ENCODE peak calls at places on chromosome 18, in ten cellular contexts. One of them, this sample, is unnamed.

GRCh38 chr18:49168970-49169619 is 218.3 kb upstream of the SMAD7 start:
- DNase-seq in A549: no peak
- DNase-seq in effector memory CD4-positive, alpha-beta T cell: no peak
- DNase-seq in fibroblast of lung: no peak
- DNase-seq in HepG2: peak; percentile 29
- DNase-seq in psoas muscle: no peak
- DNase-seq in GM23248: no peak
- DNase-seq in tibial nerve: no peak
- DNase-seq in sigmoid colon: no peak
- DNase-seq in astrocyte: no peak
- DNase-seq in this sample: no peak

GRCh38 chr18:56575819-56576663 is 62.4 kb downstream of the TXNL1 start:
- DNase-seq in A549: peak; percentile 25
- DNase-seq in effector memory CD4-positive, alpha-beta T cell: no peak
- DNase-seq in fibroblast of lung: peak; percentile 47
- DNase-seq in HepG2: peak; percentile 36
- DNase-seq in psoas muscle: no peak
- DNase-seq in GM23248: peak; percentile 77
- DNase-seq in tibial nerve: peak; percentile 78
- DNase-seq in sigmoid colon: no peak
- DNase-seq in astrocyte: peak; percentile 28
- DNase-seq in this sample: peak; percentile 17

GRCh38 chr18:3305354-3305762 is 43.4 kb downstream of the MYL12B start:
- DNase-seq in A549: no peak
- DNase-seq in effector memory CD4-positive, alpha-beta T cell: peak; percentile 36
- DNase-seq in fibroblast of lung: peak; percentile 99
- DNase-seq in HepG2: no peak
- DNase-seq in psoas muscle: no peak
- DNase-seq in GM23248: peak; percentile 98
- DNase-seq in tibial nerve: no peak
- DNase-seq in sigmoid colon: no peak
- DNase-seq in astrocyte: peak; percentile 100
- DNase-seq in this sample: no peak

GRCh38 chr18:55470826-55471225 is 117.2 kb downstream of the TCF4 start:
- DNase-seq in A549: no peak
- DNase-seq in effector memory CD4-positive, alpha-beta T cell: no peak
- DNase-seq in fibroblast of lung: no peak
- DNase-seq in HepG2: no peak
- DNase-seq in psoas muscle: no peak
- DNase-seq in GM23248: no peak
- DNase-seq in tibial nerve: no peak
- DNase-seq in sigmoid colon: no peak
- DNase-seq in astrocyte: no peak
- DNase-seq in this sample: no peak

GRCh38 chr18:12278765-12279682 is 24.9 kb downstream of the CIDEA start:
- DNase-seq in A549: no peak
- DNase-seq in effector memory CD4-positive, alpha-beta T cell: no peak
- DNase-seq in fibroblast of lung: peak; percentile 98
- DNase-seq in HepG2: peak; percentile 74
- DNase-seq in psoas muscle: peak; percentile 83
- DNase-seq in GM23248: peak; percentile 97
- DNase-seq in tibial nerve: peak; percentile 74
- DNase-seq in sigmoid colon: peak; percentile 98
- DNase-seq in astrocyte: peak; percentile 96
- DNase-seq in this sample: no peak

GRCh38 chr18:11304900-11305299 is 155.5 kb upstream of the PIEZO2 start:
- DNase-seq in A549: no peak
- DNase-seq in effector memory CD4-positive, alpha-beta T cell: no peak
- DNase-seq in fibroblast of lung: no peak
- DNase-seq in HepG2: no peak
- DNase-seq in psoas muscle: no peak
- DNase-seq in GM23248: no peak
- DNase-seq in tibial nerve: no peak
- DNase-seq in sigmoid colon: no peak
- DNase-seq in astrocyte: no peak
- DNase-seq in this sample: no peak

GRCh38 chr18:37701967-37702366 is 136.4 kb upstream of the CELF4 start:
- DNase-seq in A549: no peak
- DNase-seq in effector memory CD4-positive, alpha-beta T cell: no peak
- DNase-seq in fibroblast of lung: no peak
- DNase-seq in HepG2: no peak
- DNase-seq in psoas muscle: no peak
- DNase-seq in GM23248: no peak
- DNase-seq in tibial nerve: peak; percentile 10
- DNase-seq in sigmoid colon: no peak
- DNase-seq in astrocyte: no peak
- DNase-seq in this sample: no peak

GRCh38 chr18:11989966-11990380 is 8.7 kb downstream of the IMPA2 start:
- DNase-seq in A549: no peak
- DNase-seq in effector memory CD4-positive, alpha-beta T cell: no peak
- DNase-seq in fibroblast of lung: no peak
- DNase-seq in HepG2: no peak
- DNase-seq in psoas muscle: peak; percentile 80
- DNase-seq in GM23248: no peak
- DNase-seq in tibial nerve: no peak
- DNase-seq in sigmoid colon: peak; percentile 47
- DNase-seq in astrocyte: no peak
- DNase-seq in this sample: no peak

GRCh38 chr18:50947899-50948298 is 19.9 kb upstream of the ELAC1 start:
- DNase-seq in A549: no peak
- DNase-seq in effector memory CD4-positive, alpha-beta T cell: no peak
- DNase-seq in fibroblast of lung: peak; percentile 38
- DNase-seq in HepG2: no peak
- DNase-seq in psoas muscle: no peak
- DNase-seq in GM23248: peak; percentile 61
- DNase-seq in tibial nerve: no peak
- DNase-seq in sigmoid colon: no peak
- DNase-seq in astrocyte: peak; percentile 36
- DNase-seq in this sample: no peak

GRCh38 chr18:48172226-48173006 is 236.8 kb downstream of the ZBTB7C start:
- DNase-seq in A549: no peak
- DNase-seq in effector memory CD4-positive, alpha-beta T cell: no peak
- DNase-seq in fibroblast of lung: no peak
- DNase-seq in HepG2: no peak
- DNase-seq in psoas muscle: no peak
- DNase-seq in GM23248: no peak
- DNase-seq in tibial nerve: no peak
- DNase-seq in sigmoid colon: peak; percentile 44
- DNase-seq in astrocyte: no peak
- DNase-seq in this sample: no peak

GRCh38 chr18:22674300-22674699 is 256.6 kb upstream of the CTAGE1 start:
- DNase-seq in A549: peak; percentile 36
- DNase-seq in effector memory CD4-positive, alpha-beta T cell: no peak
- DNase-seq in fibroblast of lung: peak; percentile 99
- DNase-seq in HepG2: no peak
- DNase-seq in psoas muscle: no peak
- DNase-seq in GM23248: peak; percentile 93
- DNase-seq in tibial nerve: no peak
- DNase-seq in sigmoid colon: no peak
- DNase-seq in astrocyte: peak; percentile 99
- DNase-seq in this sample: no peak

GRCh38 chr18:48842259-48843061 is 108.3 kb downstream of the SMAD7 start:
- DNase-seq in A549: no peak
- DNase-seq in effector memory CD4-positive, alpha-beta T cell: peak; percentile 16
- DNase-seq in fibroblast of lung: no peak
- DNase-seq in HepG2: no peak
- DNase-seq in psoas muscle: peak; percentile 48
- DNase-seq in GM23248: no peak
- DNase-seq in tibial nerve: no peak
- DNase-seq in sigmoid colon: no peak
- DNase-seq in astrocyte: no peak
- DNase-seq in this sample: peak; percentile 81

GRCh38 chr18:46672062-46672970 is 15.3 kb upstream of the LOXHD1 start:
- DNase-seq in A549: no peak
- DNase-seq in effector memory CD4-positive, alpha-beta T cell: no peak
- DNase-seq in fibroblast of lung: peak; percentile 58
- DNase-seq in HepG2: no peak
- DNase-seq in psoas muscle: no peak
- DNase-seq in GM23248: peak; percentile 65
- DNase-seq in tibial nerve: no peak
- DNase-seq in sigmoid colon: no peak
- DNase-seq in astrocyte: peak; percentile 56
- DNase-seq in this sample: peak; percentile 59

GRCh38 chr18:42287047-42287446 is 332.0 kb downstream of the PIK3C3 start:
- DNase-seq in A549: no peak
- DNase-seq in effector memory CD4-positive, alpha-beta T cell: no peak
- DNase-seq in fibroblast of lung: no peak
- DNase-seq in HepG2: no peak
- DNase-seq in psoas muscle: no peak
- DNase-seq in GM23248: no peak
- DNase-seq in tibial nerve: no peak
- DNase-seq in sigmoid colon: no peak
- DNase-seq in astrocyte: no peak
- DNase-seq in this sample: no peak

DNA sequence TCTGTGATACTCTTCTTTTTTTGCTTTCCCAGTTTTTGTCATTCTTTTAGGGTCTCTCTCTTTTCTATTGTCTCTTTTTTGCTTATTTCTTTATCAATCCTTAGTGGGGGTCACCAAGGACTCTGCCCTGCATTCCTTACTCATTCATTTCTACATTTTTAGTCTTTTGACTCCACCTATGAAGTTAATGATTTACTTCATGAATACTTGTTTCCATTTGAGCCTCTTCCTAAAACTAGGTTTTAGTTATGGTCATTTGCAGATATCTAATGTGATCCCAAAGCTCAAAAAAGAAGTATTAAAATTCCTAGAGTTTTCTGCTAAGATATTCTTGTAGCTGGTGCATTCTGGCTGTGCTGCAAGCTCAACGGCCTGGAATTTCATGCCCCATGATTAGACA is 149.3 kb upstream of the AQP4 start:
- DNase-seq in A549: no peak
- DNase-seq in effector memory CD4-positive, alpha-beta T cell: no peak
- DNase-seq in fibroblast of lung: no peak
- DNase-seq in HepG2: peak; percentile 8
- DNase-seq in psoas muscle: no peak
- DNase-seq in GM23248: no peak
- DNase-seq in tibial nerve: no peak
- DNase-seq in sigmoid colon: no peak
- DNase-seq in astrocyte: no peak
- DNase-seq in this sample: no peak
- H3K4me1 ChIP-seq in A549: peaks cover 4% of the 10 kb centered on the region
- H3K4me1 ChIP-seq in effector memory CD4-positive, alpha-beta T cell: no peaks in the 10 kb centered on the region
- H3K4me1 ChIP-seq in fibroblast of lung: no peaks in the 10 kb centered on the region
- H3K4me1 ChIP-seq in HepG2: peaks cover 12% of the 10 kb centered on the region
- H3K4me1 ChIP-seq in psoas muscle: no peaks in the 10 kb centered on the region
- H3K4me1 ChIP-seq in GM23248: no peaks in the 10 kb centered on the region
- H3K4me1 ChIP-seq in tibial nerve: no peaks in the 10 kb centered on the region
- H3K4me1 ChIP-seq in sigmoid colon: no peaks in the 10 kb centered on the region
- H3K4me1 ChIP-seq in astrocyte: no peaks in the 10 kb centered on the region
- H3K4me1 ChIP-seq in this sample: no peaks in the 10 kb centered on the region

DNA sequence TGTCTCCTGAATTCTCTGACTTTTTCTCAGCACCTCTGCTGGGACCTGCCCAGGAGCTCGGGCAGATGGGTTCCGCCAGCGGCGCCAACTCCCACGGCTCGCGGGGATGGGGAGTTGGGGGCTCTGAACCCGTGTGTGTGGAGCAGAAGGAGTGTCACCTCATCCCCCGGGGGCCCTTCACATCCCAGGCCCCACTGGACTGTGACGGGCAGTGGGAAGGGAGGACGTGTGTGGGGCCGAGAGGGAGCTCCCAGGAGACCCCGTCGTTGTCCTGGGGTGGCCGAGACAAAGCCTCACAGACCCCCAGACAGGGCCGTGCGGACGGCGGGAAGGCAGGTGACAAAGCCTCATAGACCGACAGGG is 130.0 kb upstream of the CTDP1 start:
- DNase-seq in A549: no peak
- DNase-seq in effector memory CD4-positive, alpha-beta T cell: no peak
- DNase-seq in fibroblast of lung: no peak
- DNase-seq in HepG2: no peak
- DNase-seq in psoas muscle: no peak
- DNase-seq in GM23248: no peak
- DNase-seq in tibial nerve: no peak
- DNase-seq in sigmoid colon: no peak
- DNase-seq in astrocyte: no peak
- DNase-seq in this sample: no peak
- H3K4me3 ChIP-seq in A549: no peak overlapping the region
- H3K4me3 ChIP-seq in effector memory CD4-positive, alpha-beta T cell: no peak overlapping the region
- H3K4me3 ChIP-seq in fibroblast of lung: no peak overlapping the region
- H3K4me3 ChIP-seq in HepG2: no peak overlapping the region
- H3K4me3 ChIP-seq in psoas muscle: no peak overlapping the region
- H3K4me3 ChIP-seq in GM23248: no peak overlapping the region
- H3K4me3 ChIP-seq in tibial nerve: no peak overlapping the region
- H3K4me3 ChIP-seq in sigmoid colon: no peak overlapping the region
- H3K4me3 ChIP-seq in astrocyte: no peak overlapping the region
- H3K4me3 ChIP-seq in this sample: no peak overlapping the region

GRCh38 chr18:79933765-79934164 is 17.7 kb downstream of the SLC66A2 start:
- DNase-seq in A549: no peak
- DNase-seq in effector memory CD4-positive, alpha-beta T cell: no peak
- DNase-seq in fibroblast of lung: peak; percentile 28
- DNase-seq in HepG2: peak; percentile 81
- DNase-seq in psoas muscle: peak; percentile 33
- DNase-seq in GM23248: no peak
- DNase-seq in tibial nerve: no peak
- DNase-seq in sigmoid colon: peak; percentile 40
- DNase-seq in astrocyte: peak; percentile 21
- DNase-seq in this sample: no peak
- H3K9me3 ChIP-seq in A549: peaks cover 36% of the 10 kb centered on the region
- H3K9me3 ChIP-seq in effector memory CD4-positive, alpha-beta T cell: peaks cover 10% of the 10 kb centered on the region
- H3K9me3 ChIP-seq in fibroblast of lung: no peaks in the 10 kb centered on the region
- H3K9me3 ChIP-seq in HepG2: peaks cover 11% of the 10 kb centered on the region
- H3K9me3 ChIP-seq in psoas muscle: peaks cover 22% of the 10 kb centered on the region
- H3K9me3 ChIP-seq in GM23248: peaks cover 10% of the 10 kb centered on the region
- H3K9me3 ChIP-seq in tibial nerve: peaks cover 3% of the 10 kb centered on the region
- H3K9me3 ChIP-seq in sigmoid colon: peaks cover 8% of the 10 kb centered on the region
- H3K9me3 ChIP-seq in astrocyte: peaks cover 13% of the 10 kb centered on the region
- H3K9me3 ChIP-seq in this sample: peaks cover 3% of the 10 kb centered on the region

GRCh38 chr18:9108911-9109310 is 6.4 kb downstream of the NDUFV2 start:
- DNase-seq in A549: no peak
- DNase-seq in effector memory CD4-positive, alpha-beta T cell: no peak
- DNase-seq in fibroblast of lung: no peak
- DNase-seq in HepG2: no peak
- DNase-seq in psoas muscle: no peak
- DNase-seq in GM23248: no peak
- DNase-seq in tibial nerve: no peak
- DNase-seq in sigmoid colon: no peak
- DNase-seq in astrocyte: no peak
- DNase-seq in this sample: no peak

GRCh38 chr18:9105420-9105819 is 2.9 kb downstream of the NDUFV2 start:
- DNase-seq in A549: no peak
- DNase-seq in effector memory CD4-positive, alpha-beta T cell: no peak
- DNase-seq in fibroblast of lung: no peak
- DNase-seq in HepG2: no peak
- DNase-seq in psoas muscle: no peak
- DNase-seq in GM23248: no peak
- DNase-seq in tibial nerve: no peak
- DNase-seq in sigmoid colon: no peak
- DNase-seq in astrocyte: no peak
- DNase-seq in this sample: no peak

GRCh38 chr18:9106094-9106493 is 3.6 kb downstream of the NDUFV2 start:
- DNase-seq in A549: no peak
- DNase-seq in effector memory CD4-positive, alpha-beta T cell: no peak
- DNase-seq in fibroblast of lung: no peak
- DNase-seq in HepG2: peak; percentile 41
- DNase-seq in psoas muscle: no peak
- DNase-seq in GM23248: no peak
- DNase-seq in tibial nerve: no peak
- DNase-seq in sigmoid colon: no peak
- DNase-seq in astrocyte: no peak
- DNase-seq in this sample: no peak

GRCh38 chr18:9109523-9109922 is 7.0 kb downstream of the NDUFV2 start:
- DNase-seq in A549: no peak
- DNase-seq in effector memory CD4-positive, alpha-beta T cell: no peak
- DNase-seq in fibroblast of lung: peak; percentile 70
- DNase-seq in HepG2: no peak
- DNase-seq in psoas muscle: no peak
- DNase-seq in GM23248: peak; percentile 82
- DNase-seq in tibial nerve: no peak
- DNase-seq in sigmoid colon: no peak
- DNase-seq in astrocyte: peak; percentile 63
- DNase-seq in this sample: no peak

GRCh38 chr18:9106800-9107574 is 4.5 kb downstream of the NDUFV2 start:
- DNase-seq in A549: no peak
- DNase-seq in effector memory CD4-positive, alpha-beta T cell: no peak
- DNase-seq in fibroblast of lung: no peak
- DNase-seq in HepG2: no peak
- DNase-seq in psoas muscle: no peak
- DNase-seq in GM23248: no peak
- DNase-seq in tibial nerve: no peak
- DNase-seq in sigmoid colon: no peak
- DNase-seq in astrocyte: no peak
- DNase-seq in this sample: no peak
- H3K4me1 ChIP-seq in A549: peaks cover 47% of the 10 kb centered on the region
- H3K4me1 ChIP-seq in effector memory CD4-positive, alpha-beta T cell: peaks cover 38% of the 10 kb centered on the region
- H3K4me1 ChIP-seq in fibroblast of lung: peaks cover 10% of the 10 kb centered on the region
- H3K4me1 ChIP-seq in HepG2: peaks cover 73% of the 10 kb centered on the region
- H3K4me1 ChIP-seq in psoas muscle: peaks cover 76% of the 10 kb centered on the region
- H3K4me1 ChIP-seq in GM23248: peaks cover 58% of the 10 kb centered on the region
- H3K4me1 ChIP-seq in tibial nerve: peaks cover 59% of the 10 kb centered on the region
- H3K4me1 ChIP-seq in sigmoid colon: peaks cover 84% of the 10 kb centered on the region
- H3K4me1 ChIP-seq in astrocyte: peaks cover 26% of the 10 kb centered on the region
- H3K4me1 ChIP-seq in this sample: peaks cover 74% of the 10 kb centered on the region